ENCODE peak calls at places on chromosomes 16 and 17, in eight cellular contexts. M, Y, R, T, Z, C, Q and K are unnamed samples.

GRCh38 chr17:82408938-82409318 is 9.2 kb upstream of the HEXD start:
- DNase-seq in T (no peak), M (no peak), R (no peak), Y (no peak), Z (no peak), Q (no peak), C (no peak), K (no peak)

GRCh38 chr16:73949574-73950348 is 346.9 kb upstream of the PSMD7 start:
- DNase-seq in Z (no peak), Q (no peak), M (no peak), Y (no peak), T (no peak), R (no peak), C (no peak), K (no peak)

GRCh38 chr17:65627892-65628622 is 66.6 kb upstream of the AXIN2 start:
- DNase-seq in T (no peak), Y (no peak), C (no peak), R (no peak), Z (peak; percentile 91), Q (no peak), M (no peak), K (peak; percentile 27)

GRCh38 chr17:12928736-12929135 is 89.1 kb downstream of the ELAC2 start:
- DNase-seq in M (peak; percentile 40), T (no peak), Y (no peak), Q (no peak), Z (peak; percentile 29), R (no peak), C (no peak), K (no peak)

GRCh38 chr16:85718153-85718477 is 29.4 kb upstream of the GINS2 start:
- DNase-seq in Z (no peak), R (no peak), M (no peak), Y (no peak), C (no peak), T (no peak), Q (no peak), K (no peak)

GRCh38 chr17:10429416-10430045 is 7.8 kb upstream of the MYH8 start:
- DNase-seq in R (no peak), M (peak; percentile 14), Y (no peak), C (no peak), T (no peak), Z (no peak), Q (no peak), K (no peak)

GRCh38 chr17:9332164-9332527 is 243.5 kb downstream of the STX8 start:
- DNase-seq in Y (no peak), T (no peak), C (no peak), Q (no peak), R (no peak), Z (no peak), M (no peak), K (no peak)

GRCh38 chr17:7512105-7512504 is 27.9 kb downstream of the POLR2A start:
- DNase-seq in M (no peak), R (no peak), Q (no peak), T (no peak), Y (no peak), Z (no peak), C (no peak), K (no peak)

GRCh38 chr17:74585711-74586110 is 6.4 kb downstream of the CD300LD start:
- DNase-seq in Y (no peak), Z (no peak), T (no peak), M (no peak), Q (no peak), C (no peak), R (no peak), K (no peak)

GRCh38 chr16:53822936-53823529 is 119.1 kb downstream of the FTO start:
- DNase-seq in C (no peak), Z (no peak), Q (peak; percentile 19), T (no peak), Y (no peak), M (no peak), R (no peak), K (no peak)

GRCh38 chr17:65514541-65514940 is 46.9 kb downstream of the AXIN2 start:
- DNase-seq in T (no peak), Q (no peak), Y (no peak), M (no peak), C (no peak), Z (no peak), R (no peak), K (no peak)

GRCh38 chr16:77211880-77212735 is 12.9 kb downstream of the SYCE1L start:
- DNase-seq in C (peak; percentile 55), M (peak; percentile 92), Z (no peak), R (peak; percentile 96), Q (no peak), T (no peak), Y (no peak), K (no peak)
- TF ChIP-seq POLR2AphosphoS5 in C (no peak), M (peak; percentile 83), Z (no peak), R (peak; percentile 47), Q (peak; percentile 37), T (peak; percentile 83), Y (no peak), K (no peak)

GRCh38 chr17:68718465-68718864 is 117.3 kb upstream of the FAM20A start:
- DNase-seq in T (no peak), M (no peak), R (no peak), Q (no peak), C (no peak), Z (no peak), Y (no peak), K (no peak)

GRCh38 chr17:68718924-68719323 is 117.8 kb upstream of the FAM20A start:
- DNase-seq in Y (no peak), M (no peak), R (no peak), T (no peak), C (no peak), Z (no peak), Q (no peak), K (no peak)

GRCh38 chr17:68719431-68719830 is 118.3 kb upstream of the FAM20A start:
- DNase-seq in Z (no peak), Y (no peak), R (no peak), C (no peak), T (no peak), Q (no peak), M (no peak), K (no peak)
- TF ChIP-seq REST in Z (no peak), Y (no peak), R (no peak), C (no peak), T (no peak), Q (no peak), M (no peak), K (no peak)

GRCh38 chr16:54934536-54935410 is 4.1 kb downstream of the IRX5 start:
- DNase-seq in Y (no peak), M (peak; percentile 85), R (peak; percentile 48), Z (no peak), T (no peak), C (no peak), Q (no peak), K (no peak)

GRCh38 chr16:54932737-54933254 is 2.1 kb downstream of the IRX5 start:
- DNase-seq in T (no peak), R (no peak), Z (no peak), M (peak; percentile 69), Y (no peak), C (no peak), Q (no peak), K (no peak)

GRCh38 chr16:54931757-54932660 is 1.3 kb downstream of the IRX5 start:
- DNase-seq in Z (no peak), C (no peak), M (peak; percentile 41), Y (no peak), R (peak; percentile 53), Q (no peak), T (no peak), K (no peak)

GRCh38 chr16:54935411-54936085 is 4.9 kb downstream of the IRX5 start:
- DNase-seq in M (peak; percentile 6), T (no peak), C (no peak), Y (no peak), Q (no peak), Z (no peak), R (no peak), K (no peak)

DNA sequence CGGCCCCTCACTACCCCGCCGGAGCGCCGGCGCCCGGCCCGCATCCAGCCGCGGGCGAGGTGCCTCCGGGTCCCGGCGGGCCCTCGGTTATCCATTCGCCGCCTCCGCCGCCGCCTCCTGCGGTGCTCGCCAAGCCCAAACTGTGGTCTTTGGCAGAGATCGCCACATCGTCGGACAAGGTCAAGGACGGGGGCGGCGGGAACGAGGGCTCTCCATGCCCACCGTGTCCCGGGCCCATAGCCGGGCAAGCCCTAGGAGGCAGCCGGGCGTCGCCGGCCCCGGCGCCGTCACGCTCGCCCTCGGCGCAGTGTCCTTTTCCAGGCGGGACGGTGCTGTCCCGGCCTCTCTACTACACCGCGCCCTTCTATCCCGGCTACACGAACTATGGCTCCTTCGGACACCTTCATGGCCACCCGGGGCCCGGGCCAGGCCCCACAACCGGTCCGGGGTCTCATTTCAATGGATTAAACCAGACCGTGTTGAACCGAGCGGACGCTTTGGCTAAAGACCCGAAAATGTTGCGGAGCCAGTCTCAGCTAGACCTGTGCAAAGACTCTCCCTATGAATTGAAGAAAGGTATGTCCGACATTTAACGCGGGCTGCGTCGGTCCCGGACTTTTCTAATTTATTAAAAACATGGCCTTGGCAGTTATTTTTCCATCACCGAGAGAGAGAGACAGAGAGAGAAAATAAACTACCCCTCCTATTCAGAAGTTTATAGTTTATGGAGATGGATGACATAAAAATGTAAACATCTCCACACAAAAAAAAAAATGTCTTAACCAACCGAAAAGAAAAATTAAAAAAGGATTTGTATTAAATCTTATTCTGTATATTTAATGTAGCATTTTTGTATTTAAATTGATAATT is 2.9 kb downstream of the IRX5 start:
- DNase-seq in T (no peak), M (peak; percentile 41), Y (no peak), R (no peak), C (no peak), Q (no peak), Z (no peak), K (no peak)
- H3K4me3 ChIP-seq in T (no peak overlapping the region), M (peak overlapping the region; percentile 79), Y (no peak overlapping the region), R (no peak overlapping the region), C (no peak overlapping the region), Q (no peak overlapping the region), Z (no peak overlapping the region), K (no peak overlapping the region)

DNA sequence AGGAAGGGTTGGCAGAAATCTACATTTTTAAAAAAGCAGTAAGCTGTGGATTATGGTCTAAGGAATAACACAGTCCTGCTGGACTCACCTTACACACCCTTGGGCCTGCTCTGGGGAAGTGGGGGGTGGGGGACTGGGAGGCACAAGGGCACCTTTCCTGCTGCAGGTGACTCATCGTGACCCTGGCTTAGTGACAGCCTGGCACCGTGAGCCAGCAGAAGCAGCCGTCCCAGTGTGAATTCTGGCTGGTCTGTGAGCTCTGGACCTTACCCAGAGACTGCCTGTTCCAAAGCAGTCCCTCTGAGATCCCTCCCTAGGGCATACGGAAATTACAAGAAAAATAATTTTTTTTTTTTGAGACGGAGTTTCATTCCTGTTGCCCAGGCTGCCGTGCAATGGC is 4.2 kb upstream of the CRK start:
- DNase-seq in Q (no peak), T (no peak), M (no peak), Z (peak; percentile 45), C (no peak), R (no peak), Y (no peak), K (peak; percentile 50)
- TF ChIP-seq POLR2AphosphoS5 in Q (no peak), T (peak; percentile 48), M (no peak), Z (no peak), C (no peak), R (no peak), Y (no peak), K (no peak)